ENCODE peak calls at places on chromosomes 2 and 18, in eight cellular contexts. T is A673, M is left ventricle myocardium inferior, C is WTC11, S is IMR-90, G is hepatocyte, E is PC-3, K is upper lobe of left lung. R is an unnamed sample.

GRCh38 chr2:110732422-110733413 is at the start of gene ACOXL:
- DNase-seq in S (no peak), E (peak; percentile 81), M (no peak), T (no peak), C (peak; percentile 91), G (peak; percentile 67), K (peak; percentile 89), R (peak; percentile 43)

GRCh38 chr2:203873921-203874631 is 6.5 kb downstream of the CTLA4 start:
- DNase-seq in M (no peak), E (peak; percentile 76), C (no peak), T (no peak), K (no peak), S (no peak), G (no peak), R (no peak)

GRCh38 chr2:234111523-234111922 is 61.0 kb downstream of the SPP2 start:
- DNase-seq in C (no peak), S (peak; percentile 7), G (no peak), E (peak; percentile 96), M (no peak), K (no peak), T (no peak), R (no peak)

GRCh38 chr2:190537765-190538164 is 3.2 kb upstream of the NEMP2 start:
- DNase-seq in E (peak; percentile 14), T (no peak), S (peak; percentile 24), G (no peak), K (no peak), C (no peak), M (no peak), R (no peak)

GRCh38 chr2:202306034-202306433 is 40.5 kb downstream of the NOP58 start:
- DNase-seq in K (no peak), C (no peak), G (no peak), S (no peak), M (no peak), T (no peak), E (no peak), R (no peak)

GRCh38 chr18:5416112-5416511 is 120.6 kb upstream of the ZBTB14 start:
- DNase-seq in E (no peak), S (no peak), T (no peak), K (no peak), G (no peak), M (no peak), C (no peak), R (no peak)

GRCh38 chr2:136327162-136327852 is 209.4 kb upstream of the CXCR4 start:
- DNase-seq in C (no peak), G (peak; percentile 38), M (no peak), K (peak; percentile 47), T (peak; percentile 29), E (peak; percentile 62), S (peak; percentile 53), R (no peak)

GRCh38 chr2:20348542-20348941 is 2.1 kb downstream of the PUM2 start:
- DNase-seq in G (no peak), K (no peak), S (no peak), T (no peak), C (no peak), E (no peak), M (no peak), R (no peak)

GRCh38 chr2:240561325-240561971 is 1.3 kb downstream of the DUSP28 start:
- DNase-seq in K (peak; percentile 60), M (no peak), C (no peak), G (peak; percentile 63), S (peak; percentile 91), E (peak; percentile 88), T (no peak), R (no peak)

GRCh38 chr2:70549064-70549710 is 4.4 kb downstream of the TGFA start:
- DNase-seq in S (no peak), E (no peak), K (no peak), T (no peak), C (no peak), M (no peak), G (no peak), R (no peak)

GRCh38 chr2:20930928-20931327 is 108.0 kb upstream of the LDAH start:
- DNase-seq in G (peak; percentile 52), S (peak; percentile 36), K (no peak), T (no peak), C (no peak), E (no peak), M (no peak), R (no peak)

GRCh38 chr2:85852979-85853498 is 35.8 kb downstream of the ST3GAL5 start:
- DNase-seq in T (no peak), S (no peak), G (no peak), M (no peak), E (no peak), C (no peak), K (peak; percentile 54), R (no peak)
- TF ChIP-seq CTCF in T (no peak), S (no peak), G (no peak), M (no peak), E (no peak), C (no peak), K (no peak), R (no peak)

GRCh38 chr2:8986327-8986976 is 17.0 kb downstream of the MBOAT2 start:
- DNase-seq in S (no peak), C (peak; percentile 68), T (peak; percentile 62), E (peak; percentile 13), K (no peak), M (no peak), G (no peak), R (no peak)
- TF ChIP-seq CTCF in S (peak; percentile 16), C (peak; percentile 34), T (peak; percentile 63), E (peak; percentile 42), K (no peak), M (no peak), G (peak; percentile 17), R (peak; percentile 57)

GRCh38 chr2:219494952-219495530 is 3.6 kb upstream of the GMPPA start:
- DNase-seq in E (no peak), S (no peak), K (no peak), M (no peak), T (no peak), C (no peak), G (no peak), R (no peak)
- TF ChIP-seq CTCF in E (no peak), S (no peak), K (no peak), M (no peak), T (no peak), C (no peak), G (no peak), R (no peak)

DNA sequence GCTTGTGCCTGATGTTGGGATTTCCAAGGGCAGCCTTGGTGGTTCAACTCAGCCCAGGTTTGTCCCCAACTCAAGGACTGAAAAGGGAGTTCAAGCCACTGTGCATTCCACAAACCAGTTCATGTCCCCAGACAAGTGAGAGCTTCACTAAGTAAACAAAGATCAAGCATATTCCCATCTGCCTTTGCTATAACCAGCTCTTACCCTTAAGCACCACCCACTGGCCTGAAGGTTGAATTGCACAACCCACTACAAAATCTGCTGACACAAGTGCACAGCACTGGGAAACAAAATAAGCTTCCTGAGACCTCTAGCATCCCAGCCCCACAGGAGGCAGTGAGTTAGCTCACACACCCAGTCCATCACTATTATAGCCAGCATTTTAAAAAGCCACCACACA is 516.7 kb downstream of the NR4A2 start:
- DNase-seq in M (no peak), E (peak; percentile 63), K (no peak), C (peak; percentile 44), G (peak; percentile 55), S (no peak), T (peak; percentile 36), R (no peak)
- TF ChIP-seq CTCF in M (no peak), E (peak; percentile 62), K (no peak), C (no peak), G (peak; percentile 24), S (no peak), T (peak; percentile 44), R (peak; percentile 27)

R was measured in progenitor cell of endocrine pancreas.